ENCODE peak calls at places on chromosomes 5 and 9, in eight cellular contexts. One of them, this sample, is unnamed. For H3K9me3, the result is how much of the 10 kb centered on the place peaks cover.

GRCh38 chr9:131669234-131670172 is 70.4 kb downstream of the RAPGEF1 start:
- DNase-seq in tibial nerve: no peak
- DNase-seq in SK-N-SH: no peak
- DNase-seq in transverse colon: no peak
- DNase-seq in A549: no peak
- DNase-seq in stomach: no peak
- DNase-seq in suprapubic skin: no peak
- DNase-seq in K562: no peak
- DNase-seq in this sample: no peak

GRCh38 chr5:154520861-154521453 is 42.9 kb upstream of the HAND1 start:
- DNase-seq in tibial nerve: no peak
- DNase-seq in SK-N-SH: peak
- DNase-seq in transverse colon: peak
- DNase-seq in A549: peak
- DNase-seq in stomach: no peak
- DNase-seq in suprapubic skin: no peak
- DNase-seq in K562: peak
- DNase-seq in this sample: no peak

GRCh38 chr5:426392-426976 is 16.5 kb upstream of the EXOC3 start:
- DNase-seq in tibial nerve: no peak
- DNase-seq in SK-N-SH: no peak
- DNase-seq in transverse colon: no peak
- DNase-seq in A549: no peak
- DNase-seq in stomach: no peak
- DNase-seq in suprapubic skin: no peak
- DNase-seq in K562: no peak
- DNase-seq in this sample: no peak

GRCh38 chr5:7662289-7662688 is 188.6 kb downstream of the CFAP90 start:
- DNase-seq in tibial nerve: no peak
- DNase-seq in SK-N-SH: no peak
- DNase-seq in transverse colon: no peak
- DNase-seq in A549: no peak
- DNase-seq in stomach: no peak
- DNase-seq in suprapubic skin: no peak
- DNase-seq in K562: no peak
- DNase-seq in this sample: no peak

GRCh38 chr5:90802695-90803317 is 244.2 kb downstream of the ADGRV1 start:
- DNase-seq in tibial nerve: no peak
- DNase-seq in SK-N-SH: peak
- DNase-seq in transverse colon: peak
- DNase-seq in A549: peak
- DNase-seq in stomach: peak
- DNase-seq in suprapubic skin: no peak
- DNase-seq in K562: peak
- DNase-seq in this sample: no peak

GRCh38 chr9:134948149-134948548 is 30.4 kb upstream of the FCN1 start:
- DNase-seq in tibial nerve: no peak
- DNase-seq in SK-N-SH: no peak
- DNase-seq in transverse colon: no peak
- DNase-seq in A549: no peak
- DNase-seq in stomach: no peak
- DNase-seq in suprapubic skin: no peak
- DNase-seq in K562: no peak
- DNase-seq in this sample: no peak

GRCh38 chr9:109739760-109740159 is 40.2 kb upstream of the PALM2AKAP2 start:
- DNase-seq in tibial nerve: no peak
- DNase-seq in SK-N-SH: no peak
- DNase-seq in transverse colon: no peak
- DNase-seq in A549: no peak
- DNase-seq in stomach: no peak
- DNase-seq in suprapubic skin: no peak
- DNase-seq in K562: no peak
- DNase-seq in this sample: no peak

GRCh38 chr9:18888241-18888794 is 144.7 kb downstream of the SAXO1 start:
- DNase-seq in tibial nerve: no peak
- DNase-seq in SK-N-SH: no peak
- DNase-seq in transverse colon: no peak
- DNase-seq in A549: no peak
- DNase-seq in stomach: no peak
- DNase-seq in suprapubic skin: no peak
- DNase-seq in K562: no peak
- DNase-seq in this sample: no peak

GRCh38 chr9:134747951-134748489 is 106.4 kb downstream of the COL5A1 start:
- DNase-seq in tibial nerve: no peak
- DNase-seq in SK-N-SH: no peak
- DNase-seq in transverse colon: no peak
- DNase-seq in A549: no peak
- DNase-seq in stomach: no peak
- DNase-seq in suprapubic skin: no peak
- DNase-seq in K562: no peak
- DNase-seq in this sample: no peak

GRCh38 chr5:145072880-145073279 is 762.3 kb downstream of the PRELID2 start:
- DNase-seq in tibial nerve: no peak
- DNase-seq in SK-N-SH: no peak
- DNase-seq in transverse colon: no peak
- DNase-seq in A549: no peak
- DNase-seq in stomach: no peak
- DNase-seq in suprapubic skin: no peak
- DNase-seq in K562: no peak
- DNase-seq in this sample: no peak

DNA sequence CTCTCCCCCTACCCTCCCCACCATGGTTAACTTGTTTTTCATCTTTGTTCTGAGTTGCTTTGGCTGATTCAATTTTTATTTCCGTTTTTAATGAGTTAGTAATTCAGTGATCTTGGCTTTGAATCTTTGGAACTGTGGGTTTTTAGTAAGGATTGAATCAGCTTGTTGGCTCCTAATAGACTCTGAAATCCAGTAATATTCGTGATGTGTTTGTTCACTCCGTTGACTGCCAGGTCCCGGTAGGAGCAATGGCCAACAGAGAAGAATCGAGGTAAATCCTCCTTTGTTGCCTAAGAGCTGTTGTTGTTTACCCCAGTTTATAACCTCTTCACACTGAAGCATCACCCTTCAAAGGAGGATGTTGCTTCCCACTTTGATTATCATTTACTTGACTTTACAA is 92.7 kb downstream of the PCSK1 start:
- DNase-seq in tibial nerve: no peak
- DNase-seq in SK-N-SH: no peak
- DNase-seq in transverse colon: no peak
- DNase-seq in A549: no peak
- DNase-seq in stomach: no peak
- DNase-seq in suprapubic skin: no peak
- DNase-seq in K562: no peak
- DNase-seq in this sample: no peak
- TF ChIP-seq EP300 in tibial nerve: no peak
- TF ChIP-seq EP300 in SK-N-SH: no peak
- TF ChIP-seq EP300 in transverse colon: no peak
- TF ChIP-seq EP300 in A549: no peak
- TF ChIP-seq EP300 in stomach: no peak
- TF ChIP-seq EP300 in suprapubic skin: no peak
- TF ChIP-seq EP300 in K562: no peak
- TF ChIP-seq EP300 in this sample: no peak

GRCh38 chr5:106880656-106881055 is 790.1 kb downstream of the EFNA5 start:
- DNase-seq in tibial nerve: no peak
- DNase-seq in SK-N-SH: no peak
- DNase-seq in transverse colon: no peak
- DNase-seq in A549: no peak
- DNase-seq in stomach: no peak
- DNase-seq in suprapubic skin: no peak
- DNase-seq in K562: no peak
- DNase-seq in this sample: no peak
- H3K9me3 ChIP-seq in tibial nerve: under half
- H3K9me3 ChIP-seq in SK-N-SH: under half
- H3K9me3 ChIP-seq in transverse colon: under half
- H3K9me3 ChIP-seq in A549: under half
- H3K9me3 ChIP-seq in stomach: under half
- H3K9me3 ChIP-seq in suprapubic skin: under half
- H3K9me3 ChIP-seq in K562: under half
- H3K9me3 ChIP-seq in this sample: under half

GRCh38 chr5:72587909-72588308 is 80.7 kb upstream of the ZNF366 start:
- DNase-seq in tibial nerve: no peak
- DNase-seq in SK-N-SH: no peak
- DNase-seq in transverse colon: no peak
- DNase-seq in A549: no peak
- DNase-seq in stomach: no peak
- DNase-seq in suprapubic skin: no peak
- DNase-seq in K562: peak
- DNase-seq in this sample: no peak

GRCh38 chr5:72586788-72587530 is 79.7 kb upstream of the ZNF366 start:
- DNase-seq in tibial nerve: no peak
- DNase-seq in SK-N-SH: no peak
- DNase-seq in transverse colon: no peak
- DNase-seq in A549: no peak
- DNase-seq in stomach: no peak
- DNase-seq in suprapubic skin: no peak
- DNase-seq in K562: no peak
- DNase-seq in this sample: no peak

DNA sequence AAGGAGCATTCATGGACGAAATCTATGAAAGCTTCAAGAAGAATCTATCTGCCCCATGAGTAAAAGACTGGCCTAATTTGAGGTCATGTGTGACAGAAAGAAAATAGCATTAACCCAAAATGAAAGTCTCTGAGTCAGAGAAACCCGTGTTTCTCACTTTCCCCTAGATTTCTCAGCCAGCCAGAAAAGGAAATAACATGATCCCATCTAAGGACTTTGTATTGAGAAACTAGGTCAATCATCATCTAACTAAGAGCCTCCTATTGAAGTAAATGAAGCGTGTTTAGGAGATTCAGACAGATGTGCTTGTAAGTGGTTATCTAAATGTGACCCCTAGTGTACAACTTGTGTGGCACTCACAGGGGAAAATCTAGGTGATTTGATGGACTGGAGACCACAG is 77.3 kb upstream of the ZNF366 start:
- DNase-seq in tibial nerve: no peak
- DNase-seq in SK-N-SH: no peak
- DNase-seq in transverse colon: no peak
- DNase-seq in A549: no peak
- DNase-seq in stomach: no peak
- DNase-seq in suprapubic skin: no peak
- DNase-seq in K562: no peak
- DNase-seq in this sample: no peak
- TF ChIP-seq CTCF in tibial nerve: no peak
- TF ChIP-seq CTCF in SK-N-SH: no peak
- TF ChIP-seq CTCF in transverse colon: no peak
- TF ChIP-seq CTCF in A549: no peak
- TF ChIP-seq CTCF in stomach: no peak
- TF ChIP-seq CTCF in suprapubic skin: no peak
- TF ChIP-seq CTCF in K562: peak
- TF ChIP-seq CTCF in this sample: no peak

DNA sequence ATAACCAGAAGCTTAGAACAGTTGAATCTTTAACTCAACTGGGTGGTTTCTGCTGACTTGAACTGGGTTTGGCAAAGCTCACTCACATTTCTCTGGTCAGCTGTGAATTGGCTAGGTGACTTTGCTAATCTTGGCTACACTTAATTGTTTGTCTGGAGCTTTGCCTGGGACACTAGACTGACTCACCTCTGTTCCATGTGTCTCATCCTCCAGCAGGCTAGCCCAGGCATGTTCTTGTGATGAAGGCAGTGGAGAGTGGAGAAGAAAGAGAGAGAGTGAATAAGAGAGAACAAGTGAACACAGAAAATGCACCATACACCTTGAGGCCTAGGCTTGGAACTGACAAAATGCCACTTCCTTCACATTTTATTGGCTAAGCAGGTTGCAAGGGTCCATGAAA is 32.6 kb downstream of the SPATA31D1 start:
- DNase-seq in tibial nerve: peak
- DNase-seq in SK-N-SH: no peak
- DNase-seq in transverse colon: no peak
- DNase-seq in A549: no peak
- DNase-seq in stomach: no peak
- DNase-seq in suprapubic skin: no peak
- DNase-seq in K562: no peak
- DNase-seq in this sample: no peak
- TF ChIP-seq EP300 in tibial nerve: no peak
- TF ChIP-seq EP300 in SK-N-SH: no peak
- TF ChIP-seq EP300 in transverse colon: no peak
- TF ChIP-seq EP300 in A549: no peak
- TF ChIP-seq EP300 in stomach: no peak
- TF ChIP-seq EP300 in suprapubic skin: no peak
- TF ChIP-seq EP300 in K562: no peak
- TF ChIP-seq EP300 in this sample: no peak

DNA sequence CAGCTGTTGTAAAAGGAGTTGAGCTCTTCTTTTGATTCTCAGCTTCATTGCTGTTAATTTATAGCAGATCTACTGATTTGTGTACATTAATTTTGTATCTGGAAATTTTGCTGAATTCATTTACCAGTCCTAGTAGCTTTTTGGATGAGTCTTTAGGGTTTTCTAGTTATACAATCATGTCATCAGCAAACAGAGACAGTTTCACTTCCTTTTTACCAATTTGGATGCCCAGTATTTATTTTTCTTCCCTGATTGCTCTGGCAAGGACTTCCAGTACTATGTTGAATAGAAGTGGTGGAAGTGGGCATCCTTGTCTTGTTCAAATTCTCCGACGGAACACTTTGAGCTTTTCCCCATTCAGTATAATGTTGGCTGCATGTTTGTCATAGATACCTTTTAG is 398.9 kb upstream of the POU5F2 start:
- DNase-seq in tibial nerve: no peak
- DNase-seq in SK-N-SH: no peak
- DNase-seq in transverse colon: no peak
- DNase-seq in A549: no peak
- DNase-seq in stomach: no peak
- DNase-seq in suprapubic skin: no peak
- DNase-seq in K562: no peak
- DNase-seq in this sample: no peak
- H3K9me3 ChIP-seq in tibial nerve: under half
- H3K9me3 ChIP-seq in SK-N-SH: under half
- H3K9me3 ChIP-seq in transverse colon: under half
- H3K9me3 ChIP-seq in A549: under half
- H3K9me3 ChIP-seq in stomach: under half
- H3K9me3 ChIP-seq in suprapubic skin: under half
- H3K9me3 ChIP-seq in K562: under half
- H3K9me3 ChIP-seq in this sample: under half

GRCh38 chr5:2415678-2416077 is 335.8 kb downstream of the IRX2 start:
- DNase-seq in tibial nerve: no peak
- DNase-seq in SK-N-SH: peak
- DNase-seq in transverse colon: no peak
- DNase-seq in A549: no peak
- DNase-seq in stomach: no peak
- DNase-seq in suprapubic skin: no peak
- DNase-seq in K562: peak
- DNase-seq in this sample: no peak
- TF ChIP-seq CTCF in tibial nerve: no peak
- TF ChIP-seq CTCF in SK-N-SH: peak
- TF ChIP-seq CTCF in transverse colon: no peak
- TF ChIP-seq CTCF in A549: no peak
- TF ChIP-seq CTCF in stomach: no peak
- TF ChIP-seq CTCF in suprapubic skin: no peak
- TF ChIP-seq CTCF in K562: peak
- TF ChIP-seq CTCF in this sample: no peak

GRCh38 chr5:124932791-124933600 is 186.6 kb upstream of the ZNF608 start:
- DNase-seq in tibial nerve: no peak
- DNase-seq in SK-N-SH: peak
- DNase-seq in transverse colon: peak
- DNase-seq in A549: no peak
- DNase-seq in stomach: peak
- DNase-seq in suprapubic skin: no peak
- DNase-seq in K562: no peak
- DNase-seq in this sample: no peak
- TF ChIP-seq EP300 in tibial nerve: no peak
- TF ChIP-seq EP300 in SK-N-SH: peak
- TF ChIP-seq EP300 in transverse colon: no peak
- TF ChIP-seq EP300 in A549: no peak
- TF ChIP-seq EP300 in stomach: no peak
- TF ChIP-seq EP300 in suprapubic skin: no peak
- TF ChIP-seq EP300 in K562: no peak
- TF ChIP-seq EP300 in this sample: no peak